ENCODE peak calls at places on chromosomes 5 and 9, in five cellular contexts. One of them, this sample, is unnamed.

GRCh38 chr9:133609311-133610098 is at the start of gene FAM163B:
- DNase-seq in breast epithelium: no peak
- DNase-seq in bronchial epithelial cell: no peak
- DNase-seq in A549: peak; percentile 15
- DNase-seq in GM23338: peak; percentile 78
- DNase-seq in this sample: peak; percentile 78

GRCh38 chr5:90606539-90606938 is 47.9 kb downstream of the ADGRV1 start:
- DNase-seq in breast epithelium: no peak
- DNase-seq in bronchial epithelial cell: peak; percentile 36
- DNase-seq in A549: no peak
- DNase-seq in GM23338: peak; percentile 67
- DNase-seq in this sample: no peak

GRCh38 chr5:2738700-2739359 is 12.6 kb downstream of the IRX2 start:
- DNase-seq in breast epithelium: no peak
- DNase-seq in bronchial epithelial cell: no peak
- DNase-seq in A549: no peak
- DNase-seq in GM23338: peak; percentile 42
- DNase-seq in this sample: no peak

GRCh38 chr9:79254900-79255651 is 316.7 kb upstream of the TLE4 start:
- DNase-seq in breast epithelium: no peak
- DNase-seq in bronchial epithelial cell: peak; percentile 4
- DNase-seq in A549: no peak
- DNase-seq in GM23338: peak; percentile 82
- DNase-seq in this sample: no peak

GRCh38 chr5:53425598-53426516 is 54.6 kb upstream of the FST start:
- DNase-seq in breast epithelium: no peak
- DNase-seq in bronchial epithelial cell: no peak
- DNase-seq in A549: no peak
- DNase-seq in GM23338: peak; percentile 88
- DNase-seq in this sample: no peak

GRCh38 chr9:127566351-127567001 is 45.6 kb upstream of the STXBP1 start:
- DNase-seq in breast epithelium: no peak
- DNase-seq in bronchial epithelial cell: peak; percentile 57
- DNase-seq in A549: no peak
- DNase-seq in GM23338: no peak
- DNase-seq in this sample: no peak

GRCh38 chr5:95261369-95262175 is 23.3 kb downstream of the MCTP1 start:
- DNase-seq in breast epithelium: no peak
- DNase-seq in bronchial epithelial cell: peak; percentile 33
- DNase-seq in A549: no peak
- DNase-seq in GM23338: peak; percentile 27
- DNase-seq in this sample: no peak

GRCh38 chr5:44626846-44627245 is 181.9 kb upstream of the MRPS30 start:
- DNase-seq in breast epithelium: no peak
- DNase-seq in bronchial epithelial cell: peak; percentile 41
- DNase-seq in A549: no peak
- DNase-seq in GM23338: no peak
- DNase-seq in this sample: no peak

GRCh38 chr9:131854334-131854733 is 114.5 kb upstream of the RAPGEF1 start:
- DNase-seq in breast epithelium: no peak
- DNase-seq in bronchial epithelial cell: no peak
- DNase-seq in A549: no peak
- DNase-seq in GM23338: no peak
- DNase-seq in this sample: no peak

GRCh38 chr9:108910402-108910801 is 23.5 kb downstream of the ELP1 start:
- DNase-seq in breast epithelium: no peak
- DNase-seq in bronchial epithelial cell: no peak
- DNase-seq in A549: no peak
- DNase-seq in GM23338: no peak
- DNase-seq in this sample: no peak

GRCh38 chr5:8981496-8981895 is 564.4 kb downstream of the SEMA5A start:
- DNase-seq in breast epithelium: no peak
- DNase-seq in bronchial epithelial cell: peak; percentile 26
- DNase-seq in A549: no peak
- DNase-seq in GM23338: no peak
- DNase-seq in this sample: no peak

GRCh38 chr9:121989010-121989409 is 104.1 kb downstream of the TTLL11 start:
- DNase-seq in breast epithelium: no peak
- DNase-seq in bronchial epithelial cell: no peak
- DNase-seq in A549: no peak
- DNase-seq in GM23338: peak; percentile 83
- DNase-seq in this sample: no peak

GRCh38 chr9:2158111-2158610 is 143.0 kb downstream of the SMARCA2 start:
- DNase-seq in breast epithelium: peak; percentile 35
- DNase-seq in bronchial epithelial cell: peak; percentile 73
- DNase-seq in A549: peak; percentile 48
- DNase-seq in GM23338: peak; percentile 76
- DNase-seq in this sample: no peak
- TF ChIP-seq CTCF in breast epithelium: no peak
- TF ChIP-seq CTCF in bronchial epithelial cell: no peak
- TF ChIP-seq CTCF in A549: no peak
- TF ChIP-seq CTCF in GM23338: peak; percentile 19
- TF ChIP-seq CTCF in this sample: no peak

GRCh38 chr9:8514760-8515159 is 715.2 kb upstream of the DMAC1 start:
- DNase-seq in breast epithelium: no peak
- DNase-seq in bronchial epithelial cell: no peak
- DNase-seq in A549: no peak
- DNase-seq in GM23338: peak; percentile 49
- DNase-seq in this sample: no peak
- TF ChIP-seq CTCF in breast epithelium: no peak
- TF ChIP-seq CTCF in bronchial epithelial cell: no peak
- TF ChIP-seq CTCF in A549: no peak
- TF ChIP-seq CTCF in GM23338: peak; percentile 52
- TF ChIP-seq CTCF in this sample: no peak

GRCh38 chr5:141650851-141651727 is at the start of gene FCHSD1:
- DNase-seq in breast epithelium: peak; percentile 81
- DNase-seq in bronchial epithelial cell: peak; percentile 55
- DNase-seq in A549: peak; percentile 98
- DNase-seq in GM23338: peak; percentile 89
- DNase-seq in this sample: peak; percentile 73
- TF ChIP-seq CTCF in breast epithelium: no peak
- TF ChIP-seq CTCF in bronchial epithelial cell: no peak
- TF ChIP-seq CTCF in A549: no peak
- TF ChIP-seq CTCF in GM23338: no peak
- TF ChIP-seq CTCF in this sample: no peak

GRCh38 chr5:68255305-68256130 is 40.0 kb downstream of the PIK3R1 start:
- DNase-seq in breast epithelium: no peak
- DNase-seq in bronchial epithelial cell: no peak
- DNase-seq in A549: no peak
- DNase-seq in GM23338: no peak
- DNase-seq in this sample: no peak

GRCh38 chr5:68258531-68258930 is 43.0 kb downstream of the PIK3R1 start:
- DNase-seq in breast epithelium: no peak
- DNase-seq in bronchial epithelial cell: no peak
- DNase-seq in A549: no peak
- DNase-seq in GM23338: no peak
- DNase-seq in this sample: no peak

GRCh38 chr5:68259696-68260095 is 44.1 kb downstream of the PIK3R1 start:
- DNase-seq in breast epithelium: no peak
- DNase-seq in bronchial epithelial cell: no peak
- DNase-seq in A549: no peak
- DNase-seq in GM23338: no peak
- DNase-seq in this sample: no peak

GRCh38 chr5:68260455-68260854 is 44.9 kb downstream of the PIK3R1 start:
- DNase-seq in breast epithelium: no peak
- DNase-seq in bronchial epithelial cell: no peak
- DNase-seq in A549: no peak
- DNase-seq in GM23338: no peak
- DNase-seq in this sample: no peak

DNA sequence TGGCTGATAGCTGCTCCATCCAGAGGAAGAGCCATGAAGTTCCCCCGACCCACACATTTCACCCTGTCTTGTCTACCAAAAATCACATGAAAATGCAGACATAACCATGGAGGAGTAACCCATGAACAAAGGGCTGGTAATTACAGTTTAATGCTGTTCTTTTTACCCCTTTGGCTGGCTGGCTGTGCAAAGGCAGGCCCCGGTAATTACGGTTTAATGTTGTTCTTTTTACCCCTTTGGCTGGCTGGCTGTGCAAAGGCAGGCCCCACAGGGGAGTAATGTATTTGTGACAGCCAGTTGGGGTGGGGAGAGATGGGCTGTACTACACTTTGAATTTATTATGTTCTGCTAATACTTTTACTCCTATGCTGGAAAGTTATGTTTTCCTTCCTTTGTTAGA is 41.7 kb downstream of the PIK3R1 start:
- DNase-seq in breast epithelium: no peak
- DNase-seq in bronchial epithelial cell: no peak
- DNase-seq in A549: no peak
- DNase-seq in GM23338: no peak
- DNase-seq in this sample: no peak
- TF ChIP-seq CTCF in breast epithelium: no peak
- TF ChIP-seq CTCF in bronchial epithelial cell: no peak
- TF ChIP-seq CTCF in A549: no peak
- TF ChIP-seq CTCF in GM23338: no peak
- TF ChIP-seq CTCF in this sample: no peak

GRCh38 chr9:70410368-70410767 is 4.1 kb downstream of the KLF9 start:
- DNase-seq in breast epithelium: no peak
- DNase-seq in bronchial epithelial cell: no peak
- DNase-seq in A549: no peak
- DNase-seq in GM23338: no peak
- DNase-seq in this sample: no peak

GRCh38 chr9:70413427-70413797 is 1.0 kb downstream of the KLF9 start:
- DNase-seq in breast epithelium: no peak
- DNase-seq in bronchial epithelial cell: no peak
- DNase-seq in A549: no peak
- DNase-seq in GM23338: peak; percentile 70
- DNase-seq in this sample: peak; percentile 73

GRCh38 chr9:70412678-70413426 is 1.6 kb downstream of the KLF9 start:
- DNase-seq in breast epithelium: peak; percentile 88
- DNase-seq in bronchial epithelial cell: peak; percentile 37
- DNase-seq in A549: peak; percentile 53
- DNase-seq in GM23338: peak; percentile 37
- DNase-seq in this sample: peak; percentile 79

GRCh38 chr9:70411141-70411929 is 3.1 kb downstream of the KLF9 start:
- DNase-seq in breast epithelium: peak; percentile 65
- DNase-seq in bronchial epithelial cell: peak; percentile 58
- DNase-seq in A549: no peak
- DNase-seq in GM23338: no peak
- DNase-seq in this sample: no peak

GRCh38 chr9:70411930-70412677 is 2.4 kb downstream of the KLF9 start:
- DNase-seq in breast epithelium: peak; percentile 65
- DNase-seq in bronchial epithelial cell: peak; percentile 79
- DNase-seq in A549: no peak
- DNase-seq in GM23338: peak; percentile 72
- DNase-seq in this sample: no peak
- TF ChIP-seq CTCF in breast epithelium: no peak
- TF ChIP-seq CTCF in bronchial epithelial cell: no peak
- TF ChIP-seq CTCF in A549: no peak
- TF ChIP-seq CTCF in GM23338: no peak
- TF ChIP-seq CTCF in this sample: no peak

GRCh38 chr9:114718801-114719221 is 36.8 kb upstream of the TEX48 start:
- DNase-seq in breast epithelium: no peak
- DNase-seq in bronchial epithelial cell: peak; percentile 91
- DNase-seq in A549: no peak
- DNase-seq in GM23338: peak; percentile 19
- DNase-seq in this sample: no peak
- TF ChIP-seq CTCF in breast epithelium: no peak
- TF ChIP-seq CTCF in bronchial epithelial cell: peak; percentile 25
- TF ChIP-seq CTCF in A549: no peak
- TF ChIP-seq CTCF in GM23338: no peak
- TF ChIP-seq CTCF in this sample: no peak

GRCh38 chr9:113417370-113417769 is 6.8 kb downstream of the C9orf43 start:
- DNase-seq in breast epithelium: no peak
- DNase-seq in bronchial epithelial cell: no peak
- DNase-seq in A549: no peak
- DNase-seq in GM23338: no peak
- DNase-seq in this sample: no peak
- TF ChIP-seq CTCF in breast epithelium: no peak
- TF ChIP-seq CTCF in bronchial epithelial cell: peak; percentile 3
- TF ChIP-seq CTCF in A549: no peak
- TF ChIP-seq CTCF in GM23338: peak; percentile 12
- TF ChIP-seq CTCF in this sample: no peak

GRCh38 chr5:151107084-151107483 is 26.2 kb upstream of the TNIP1 start:
- DNase-seq in breast epithelium: no peak
- DNase-seq in bronchial epithelial cell: no peak
- DNase-seq in A549: no peak
- DNase-seq in GM23338: no peak
- DNase-seq in this sample: no peak

GRCh38 chr5:151108566-151108965 is 27.7 kb upstream of the TNIP1 start:
- DNase-seq in breast epithelium: no peak
- DNase-seq in bronchial epithelial cell: no peak
- DNase-seq in A549: no peak
- DNase-seq in GM23338: no peak
- DNase-seq in this sample: no peak

GRCh38 chr5:151106509-151106908 is 25.7 kb upstream of the TNIP1 start:
- DNase-seq in breast epithelium: no peak
- DNase-seq in bronchial epithelial cell: no peak
- DNase-seq in A549: no peak
- DNase-seq in GM23338: no peak
- DNase-seq in this sample: no peak

GRCh38 chr5:151106073-151106472 is 25.2 kb upstream of the TNIP1 start:
- DNase-seq in breast epithelium: no peak
- DNase-seq in bronchial epithelial cell: no peak
- DNase-seq in A549: no peak
- DNase-seq in GM23338: no peak
- DNase-seq in this sample: no peak

GRCh38 chr5:151107738-151108520 is 27.1 kb upstream of the TNIP1 start:
- DNase-seq in breast epithelium: peak; percentile 58
- DNase-seq in bronchial epithelial cell: peak; percentile 38
- DNase-seq in A549: no peak
- DNase-seq in GM23338: no peak
- DNase-seq in this sample: no peak
- TF ChIP-seq CTCF in breast epithelium: no peak
- TF ChIP-seq CTCF in bronchial epithelial cell: peak; percentile 22
- TF ChIP-seq CTCF in A549: no peak
- TF ChIP-seq CTCF in GM23338: no peak
- TF ChIP-seq CTCF in this sample: no peak

GRCh38 chr9:117782931-117783788 is 79.0 kb downstream of the TLR4 start:
- DNase-seq in breast epithelium: peak; percentile 57
- DNase-seq in bronchial epithelial cell: peak; percentile 54
- DNase-seq in A549: peak; percentile 25
- DNase-seq in GM23338: peak; percentile 87
- DNase-seq in this sample: peak; percentile 75
- TF ChIP-seq CTCF in breast epithelium: peak; percentile 20
- TF ChIP-seq CTCF in bronchial epithelial cell: peak; percentile 79
- TF ChIP-seq CTCF in A549: peak; percentile 72
- TF ChIP-seq CTCF in GM23338: peak; percentile 94
- TF ChIP-seq CTCF in this sample: peak; percentile 35